ENCODE peak calls at places on chromosomes 12 and 14, in seven cellular contexts. P, T, B, O, F, U and L are unnamed samples.

GRCh38 chr12:10220398-10221077 is 7.9 kb downstream of the GABARAPL1 start:
- DNase-seq in P (no peak), T (peak; percentile 79), B (peak; percentile 25), O (no peak), F (no peak), U (peak; percentile 33), L (no peak)

GRCh38 chr14:89618821-89619551 is 202.0 kb upstream of the FOXN3 start:
- DNase-seq in P (no peak), T (peak; percentile 77), B (no peak), O (peak; percentile 81), F (no peak), U (peak; percentile 65), L (peak; percentile 69)

GRCh38 chr12:110338754-110339153 is 57.7 kb downstream of the ATP2A2 start:
- DNase-seq in P (no peak), T (no peak), B (no peak), O (no peak), F (no peak), U (no peak), L (no peak)

GRCh38 chr14:42965512-42965911 is 1358.8 kb downstream of the LRFN5 start:
- DNase-seq in P (no peak), T (no peak), B (no peak), O (no peak), F (no peak), U (no peak), L (no peak)

GRCh38 chr14:25406818-25407217 is 356.9 kb upstream of the STXBP6 start:
- DNase-seq in P (no peak), T (no peak), B (no peak), O (no peak), F (no peak), U (no peak), L (peak; percentile 54)

GRCh38 chr14:91876492-91876891 is 9.2 kb upstream of the TC2N start:
- DNase-seq in P (no peak), T (no peak), B (no peak), O (no peak), F (no peak), U (no peak), L (no peak)

GRCh38 chr14:82604819-82605218 is 1071.2 kb upstream of the SEL1L start:
- DNase-seq in P (no peak), T (no peak), B (no peak), O (no peak), F (no peak), U (no peak), L (no peak)

GRCh38 chr12:113852695-113853490 is 113.2 kb downstream of the RBM19 start:
- DNase-seq in P (no peak), T (no peak), B (no peak), O (no peak), F (no peak), U (no peak), L (no peak)

GRCh38 chr12:95862038-95862437 is 3.3 kb downstream of the SNRPF start:
- DNase-seq in P (no peak), T (no peak), B (no peak), O (no peak), F (no peak), U (no peak), L (no peak)

GRCh38 chr12:69881771-69882170 is 56.7 kb downstream of the MYRFL start:
- DNase-seq in P (no peak), T (no peak), B (no peak), O (no peak), F (no peak), U (no peak), L (no peak)

GRCh38 chr14:81164167-81164774 is 56.5 kb downstream of the GTF2A1 start:
- DNase-seq in P (peak; percentile 15), T (peak; percentile 46), B (no peak), O (peak; percentile 16), F (peak; percentile 58), U (peak; percentile 69), L (peak; percentile 88)

GRCh38 chr14:28301179-28301578 is 465.4 kb upstream of the FOXG1 start:
- DNase-seq in P (no peak), T (no peak), B (no peak), O (no peak), F (no peak), U (no peak), L (no peak)

GRCh38 chr12:122064034-122064777 is 14.3 kb upstream of the MLXIP start:
- DNase-seq in P (no peak), T (peak; percentile 64), B (no peak), O (no peak), F (peak; percentile 95), U (peak; percentile 92), L (peak; percentile 96)

GRCh38 chr14:21503376-21503775 is 7.8 kb downstream of the METTL3 start:
- DNase-seq in P (no peak), T (no peak), B (no peak), O (no peak), F (no peak), U (no peak), L (no peak)

GRCh38 chr12:122820138-122820537 is 15.1 kb upstream of the HIP1R start:
- DNase-seq in P (no peak), T (no peak), B (no peak), O (no peak), F (no peak), U (no peak), L (no peak)

GRCh38 chr14:105087308-105087962 is 22.2 kb upstream of the GPR132 start:
- DNase-seq in P (no peak), T (peak; percentile 27), B (no peak), O (no peak), F (no peak), U (peak; percentile 54), L (no peak)

GRCh38 chr12:56099787-56100186 is 4.6 kb upstream of the PA2G4 start:
- DNase-seq in P (no peak), T (peak; percentile 32), B (no peak), O (no peak), F (no peak), U (no peak), L (no peak)

GRCh38 chr12:102966200-102966941 is 8.9 kb downstream of the ASCL1 start:
- DNase-seq in P (no peak), T (no peak), B (no peak), O (no peak), F (no peak), U (no peak), L (no peak)

GRCh38 chr12:102962986-102963385 is 5.5 kb downstream of the ASCL1 start:
- DNase-seq in P (no peak), T (no peak), B (no peak), O (no peak), F (no peak), U (no peak), L (no peak)

GRCh38 chr12:102965281-102966155 is 8.0 kb downstream of the ASCL1 start:
- DNase-seq in P (no peak), T (no peak), B (no peak), O (no peak), F (no peak), U (no peak), L (no peak)

GRCh38 chr12:102963796-102964195 is 6.3 kb downstream of the ASCL1 start:
- DNase-seq in P (no peak), T (no peak), B (no peak), O (no peak), F (no peak), U (no peak), L (no peak)

DNA sequence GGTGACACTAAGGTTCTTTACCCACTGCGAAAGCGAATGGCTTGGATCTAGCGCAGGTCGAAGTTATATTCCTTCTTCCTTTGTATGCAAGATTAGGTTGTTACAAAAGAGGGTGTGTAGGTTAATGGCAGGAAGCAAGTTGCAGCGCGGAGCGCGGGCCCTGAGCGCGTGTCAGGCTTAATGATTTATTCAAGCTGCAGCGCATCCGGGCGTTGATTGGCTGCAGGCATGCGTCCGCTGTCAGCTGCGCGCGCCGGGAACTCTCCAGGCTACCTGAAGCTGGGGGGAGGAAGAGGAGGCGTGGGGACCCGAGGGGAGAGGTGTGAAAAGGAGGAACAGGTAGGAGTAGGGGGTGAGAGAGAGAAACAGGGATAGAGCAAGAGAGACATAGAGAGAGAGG is 7.4 kb downstream of the ASCL1 start:
- DNase-seq in P (no peak), T (peak; percentile 52), B (no peak), O (peak; percentile 28), F (no peak), U (no peak), L (no peak)
- H3K4me3 ChIP-seq in P (no peak overlapping the region), T (no peak overlapping the region), B (no peak overlapping the region), O (peak overlapping the region; percentile 32), F (no peak overlapping the region), U (no peak overlapping the region), L (no peak overlapping the region)

GRCh38 chr12:54301428-54302045 is 722 bp upstream of the NFE2 start:
- DNase-seq in P (no peak), T (no peak), B (no peak), O (no peak), F (no peak), U (no peak), L (no peak)

GRCh38 chr12:54300732-54301427 is at the start of gene NFE2:
- DNase-seq in P (peak; percentile 51), T (peak; percentile 66), B (no peak), O (no peak), F (peak; percentile 81), U (peak; percentile 70), L (no peak)

GRCh38 chr12:54300267-54300731 is 516 bp downstream of the NFE2 start:
- DNase-seq in P (no peak), T (no peak), B (no peak), O (no peak), F (no peak), U (no peak), L (no peak)

GRCh38 chr12:54298904-54299303 is 1.9 kb downstream of the NFE2 start:
- DNase-seq in P (no peak), T (no peak), B (no peak), O (no peak), F (no peak), U (no peak), L (no peak)

DNA sequence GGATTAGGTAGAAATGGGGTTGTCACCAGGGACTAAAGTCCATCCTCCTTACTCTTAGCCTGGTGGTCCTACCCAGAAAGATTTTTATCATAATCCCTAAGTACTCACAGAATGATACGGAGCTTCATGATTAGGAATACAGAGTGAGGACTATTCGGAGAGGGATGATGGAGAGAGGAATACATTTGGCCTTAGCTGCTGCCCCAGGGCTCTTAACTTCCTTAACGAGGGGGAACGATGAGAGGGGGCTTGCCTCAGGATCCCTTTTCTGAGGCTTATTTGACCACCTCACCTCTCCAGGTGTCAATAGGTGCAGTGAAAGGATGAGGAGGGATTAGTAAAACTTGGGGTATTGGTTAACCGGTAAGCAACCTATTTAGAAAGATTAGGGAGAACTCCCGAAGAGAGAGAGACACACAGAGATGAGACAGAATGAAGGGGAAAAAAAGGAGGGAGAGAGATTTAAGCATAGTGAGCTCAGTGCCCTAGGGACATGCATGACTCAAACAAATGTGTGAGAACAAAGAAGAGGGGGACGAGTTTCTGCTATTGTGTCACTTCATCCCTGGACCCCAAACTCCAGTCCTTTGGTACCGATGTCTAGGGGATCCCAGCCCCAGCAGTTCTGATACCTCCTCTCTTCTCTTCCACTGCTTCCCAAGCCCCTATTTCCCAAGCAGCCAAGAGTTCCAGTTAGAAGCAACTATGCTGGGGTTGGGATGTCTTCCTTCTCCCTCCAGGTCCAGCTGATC is 1.1 kb downstream of the NFE2 start:
- DNase-seq in P (no peak), T (no peak), B (no peak), O (no peak), F (no peak), U (no peak), L (no peak)
- H3K4me3 ChIP-seq in P (no peak overlapping the region), T (no peak overlapping the region), B (no peak overlapping the region), O (no peak overlapping the region), F (no peak overlapping the region), U (no peak overlapping the region), L (no peak overlapping the region)

GRCh38 chr12:103313894-103314293 is 181.9 kb downstream of the C12orf42 start:
- DNase-seq in P (no peak), T (no peak), B (no peak), O (no peak), F (no peak), U (no peak), L (no peak)
- H3K4me3 ChIP-seq in P (no peak overlapping the region), T (no peak overlapping the region), B (no peak overlapping the region), O (no peak overlapping the region), F (no peak overlapping the region), U (no peak overlapping the region), L (no peak overlapping the region)

GRCh38 chr12:6821271-6821673 is 349 bp upstream of the GPR162 start:
- DNase-seq in P (peak; percentile 53), T (peak; percentile 43), B (no peak), O (no peak), F (no peak), U (peak; percentile 67), L (peak; percentile 62)
- H3K4me3 ChIP-seq in P (peak overlapping the region; percentile 71), T (peak overlapping the region; percentile 49), B (peak overlapping the region; percentile 68), O (no peak overlapping the region), F (peak overlapping the region; percentile 33), U (peak overlapping the region; percentile 52), L (peak overlapping the region; percentile 42)